ENCODE peak calls at places on chromosomes 7 and 10, in five cellular contexts. Y is head of caudate nucleus; X is left cardiac atrium; T is activated CD4-positive, alpha-beta T cell treated with anti-CD3 and anti-CD28 coated beads, Interleukin-2, amount 50 U/mL, for 1 hour; D is cardiac fibroblast. B is an unnamed sample.
A peak's percentile ranks its signal among the peaks of the same experiment; 100 is the strongest.

GRCh38 chr7:50142421-50143113 is 49.5 kb upstream of the ZPBP start:
- DNase-seq in Y (peak; percentile 27), T (no peak), D (peak; percentile 54), X (no peak), B (peak; percentile 25)

GRCh38 chr10:29482591-29483421 is 152.0 kb downstream of the SVIL start:
- DNase-seq in X (no peak), D (peak; percentile 75), T (no peak), Y (peak; percentile 25), B (no peak)

GRCh38 chr10:36492590-36493510 is 632.5 kb upstream of the ANKRD30A start:
- DNase-seq in T (no peak), X (no peak), Y (no peak), D (peak; percentile 81), B (no peak)

GRCh38 chr7:85159003-85159402 is 27.9 kb downstream of the SEMA3D start:
- DNase-seq in D (no peak), X (no peak), Y (no peak), T (no peak), B (no peak)

GRCh38 chr10:119297207-119297968 is 90.0 kb downstream of the GRK5 start:
- DNase-seq in D (no peak), X (no peak), T (no peak), Y (no peak), B (no peak)

GRCh38 chr7:5755704-5756131 is 25.7 kb downstream of the RNF216 start:
- DNase-seq in T (no peak), Y (no peak), D (peak; percentile 87), X (no peak), B (no peak)

GRCh38 chr7:118918556-118918955 is 694.1 kb downstream of the ANKRD7 start:
- DNase-seq in Y (no peak), X (no peak), D (peak; percentile 31), T (no peak), B (no peak)

GRCh38 chr10:101032637-101033201 is 1.7 kb downstream of the SFXN3 start:
- DNase-seq in X (peak; percentile 79), Y (peak; percentile 64), T (peak; percentile 59), D (peak; percentile 87), B (no peak)

GRCh38 chr10:129894721-129895120 is 69.4 kb downstream of the EBF3 start:
- DNase-seq in D (no peak), T (no peak), Y (no peak), X (no peak), B (no peak)

GRCh38 chr7:148773344-148773743 is 74.6 kb downstream of the CUL1 start:
- DNase-seq in D (no peak), X (no peak), Y (no peak), T (peak; percentile 12), B (peak; percentile 25)

GRCh38 chr7:155357573-155358041 is 59.9 kb downstream of the INSIG1 start:
- DNase-seq in Y (no peak), D (peak; percentile 80), X (peak; percentile 13), T (no peak), B (no peak)

GRCh38 chr7:43123457-43123856 is 11.0 kb downstream of the HECW1 start:
- DNase-seq in D (no peak), T (no peak), X (no peak), Y (no peak), B (no peak)

GRCh38 chr10:128274938-128275337 is 148.7 kb upstream of the MKI67 start:
- DNase-seq in X (peak; percentile 44), T (no peak), D (no peak), Y (no peak), B (no peak)

GRCh38 chr7:2757904-2758672 is 70.1 kb downstream of the AMZ1 start:
- DNase-seq in Y (peak; percentile 60), D (peak; percentile 99), X (peak; percentile 50), T (peak; percentile 16), B (no peak)

GRCh38 chr7:88073625-88074024 is 139.6 kb downstream of the ADAM22 start:
- DNase-seq in Y (no peak), D (no peak), X (no peak), T (no peak), B (no peak)

GRCh38 chr7:816751-817671 is 15.3 kb upstream of the SUN1 start:
- DNase-seq in T (peak; percentile 53), X (peak; percentile 35), Y (no peak), D (no peak), B (peak; percentile 32)

GRCh38 chr10:132899054-132899750 is 43.2 kb downstream of the CFAP46 start:
- DNase-seq in X (peak; percentile 7), D (no peak), Y (no peak), T (no peak), B (no peak)

GRCh38 chr7:2943851-2944601 is 99.6 kb downstream of the CARD11 start:
- DNase-seq in T (no peak), D (no peak), X (no peak), Y (no peak), B (no peak)

GRCh38 chr7:29883462-29884398 is 77.4 kb downstream of the WIPF3 start:
- DNase-seq in X (no peak), Y (no peak), T (no peak), D (no peak), B (no peak)

GRCh38 chr7:125908714-125909113 is 979.1 kb upstream of the POT1 start:
- DNase-seq in Y (no peak), D (no peak), T (no peak), X (no peak), B (no peak)

GRCh38 chr7:2936301-2936700 is 92.2 kb upstream of the GNA12 start:
- DNase-seq in T (no peak), D (no peak), Y (no peak), X (no peak), B (no peak)

GRCh38 chr10:124106241-124106905 is 13.0 kb upstream of the CHST15 start:
- DNase-seq in T (no peak), Y (no peak), X (peak; percentile 68), D (peak; percentile 63), B (no peak)

GRCh38 chr7:103524042-103524907 is 78.3 kb upstream of the SLC26A5 start:
- DNase-seq in Y (peak; percentile 54), X (no peak), T (no peak), D (peak; percentile 63), B (no peak)

GRCh38 chr7:728602-729001 is 1.5 kb upstream of the PRKAR1B start:
- DNase-seq in D (no peak), T (no peak), X (no peak), Y (no peak), B (no peak)

GRCh38 chr10:73553316-73553715 is 37.8 kb downstream of the USP54 start:
- DNase-seq in X (no peak), Y (peak; percentile 85), D (no peak), T (no peak), B (no peak)

GRCh38 chr10:60913091-60913490 is 30.9 kb downstream of the RHOBTB1 start:
- DNase-seq in D (no peak), X (no peak), T (no peak), Y (no peak), B (no peak)

GRCh38 chr10:112141297-112141696 is 42.3 kb downstream of the GPAM start:
- DNase-seq in T (no peak), X (no peak), D (no peak), Y (no peak), B (no peak)

GRCh38 chr7:157684157-157684595 is 347.4 kb downstream of the DNAJB6 start:
- DNase-seq in Y (peak; percentile 65), X (no peak), D (no peak), T (no peak), B (no peak)

GRCh38 chr7:39016609-39017008 is 38.9 kb downstream of the POU6F2 start:
- DNase-seq in Y (no peak), T (no peak), X (no peak), D (no peak), B (no peak)